ENCODE peak calls at places on chromosomes 1 and 21, in seven cellular contexts. N is cardiac muscle cell, S is psoas muscle, H is pancreas, D is Peyer's patch, L is tibial artery, K is fibroblast of lung. Y is an unnamed sample. For H3K36me3, the result is how much of the 10 kb centered on the place peaks cover.

GRCh38 chr1:92356956-92357355 is 58.1 kb downstream of the RPAP2 start:
- DNase-seq in S (no peak), H (no peak), L (no peak), D (no peak), N (peak), K (peak), Y (no peak)

GRCh38 chr1:101309334-101310221 is 72.8 kb downstream of the S1PR1 start:
- DNase-seq in H (peak), L (peak), D (peak), K (peak), S (peak), N (peak), Y (peak)

GRCh38 chr21:24223625-24224024 is 1383.7 kb downstream of the MRPL39 start:
- DNase-seq in D (no peak), L (no peak), S (no peak), H (no peak), N (no peak), K (peak), Y (no peak)

GRCh38 chr1:60547821-60548220 is 474.3 kb upstream of the C1orf87 start:
- DNase-seq in S (no peak), D (no peak), H (no peak), K (no peak), N (no peak), L (no peak), Y (no peak)

GRCh38 chr1:109140384-109140783 is 26.5 kb downstream of the ELAPOR1 start:
- DNase-seq in K (no peak), D (no peak), L (no peak), N (no peak), H (no peak), S (no peak), Y (no peak)

GRCh38 chr1:26696645-26697440 is 1.0 kb downstream of the ARID1A start:
- DNase-seq in N (no peak), D (peak), H (peak), L (peak), S (peak), K (no peak), Y (peak)

GRCh38 chr1:235883261-235883927 is 16.7 kb upstream of the LYST start:
- DNase-seq in D (peak), S (peak), L (peak), H (peak), K (peak), N (peak), Y (peak)

GRCh38 chr1:22969224-22969829 is 3.3 kb downstream of the LACTBL1 start:
- DNase-seq in N (peak), K (peak), H (peak), L (no peak), D (no peak), S (no peak), Y (no peak)

GRCh38 chr1:181541458-181541857 is 58.1 kb downstream of the CACNA1E start:
- DNase-seq in N (no peak), K (no peak), L (no peak), S (no peak), H (no peak), D (no peak), Y (no peak)

GRCh38 chr1:224168859-224169380 is 14.1 kb upstream of the DEGS1 start:
- DNase-seq in L (no peak), K (peak), D (no peak), S (no peak), H (peak), N (peak), Y (peak)

GRCh38 chr1:20324704-20325406 is 34.2 kb downstream of the VWA5B1 start:
- DNase-seq in D (no peak), N (no peak), H (no peak), S (no peak), K (no peak), L (no peak), Y (no peak)

GRCh38 chr1:248858096-248858890 is 592 bp downstream of the ZNF692 start:
- DNase-seq in D (peak), L (peak), H (peak), S (peak), N (peak), K (peak), Y (peak)

GRCh38 chr1:103516283-103516682 is 9.2 kb upstream of the RNPC3 start:
- DNase-seq in D (no peak), H (no peak), K (no peak), L (no peak), N (no peak), S (no peak), Y (no peak)

GRCh38 chr1:74767490-74767889 is 34.5 kb downstream of the TYW3 start:
- DNase-seq in N (peak), K (peak), L (no peak), S (no peak), D (no peak), H (no peak), Y (no peak)

GRCh38 chr1:240585975-240586374 is 26.0 kb downstream of the GREM2 start:
- DNase-seq in N (no peak), H (no peak), S (no peak), L (no peak), K (no peak), D (no peak), Y (no peak)

GRCh38 chr21:44866780-44867179 is 6.7 kb downstream of the PTTG1IP start:
- DNase-seq in D (peak), L (no peak), N (peak), K (peak), S (no peak), H (no peak), Y (no peak)

GRCh38 chr1:109218516-109218915 is 4.8 kb downstream of the SARS1 start:
- DNase-seq in S (no peak), H (no peak), K (no peak), L (no peak), D (peak), N (peak), Y (no peak)

GRCh38 chr1:70961374-70961773 is 86.2 kb downstream of the PTGER3 start:
- DNase-seq in N (no peak), S (no peak), H (no peak), D (no peak), L (no peak), K (no peak), Y (no peak)

GRCh38 chr21:30839304-30839703 is 9.7 kb upstream of the KRTAP7-1 start:
- DNase-seq in N (peak), S (no peak), L (no peak), H (no peak), K (no peak), D (no peak), Y (no peak)

GRCh38 chr1:184242507-184242943 is 144.3 kb upstream of the C1orf21 start:
- DNase-seq in L (no peak), N (peak), K (peak), S (no peak), D (no peak), H (no peak), Y (no peak)

GRCh38 chr1:173362543-173362942 is 114.6 kb upstream of the PRDX6 start:
- DNase-seq in L (no peak), K (no peak), H (no peak), D (no peak), S (no peak), N (no peak), Y (no peak)

GRCh38 chr21:32329331-32329730 is 30.7 kb downstream of the MRAP start:
- DNase-seq in N (peak), S (peak), L (peak), D (no peak), K (peak), H (no peak), Y (no peak)

GRCh38 chr1:217660353-217661062 is 29.4 kb downstream of the SPATA17 start:
- DNase-seq in L (no peak), D (no peak), K (peak), N (peak), S (no peak), H (no peak), Y (no peak)

GRCh38 chr1:155196893-155197638 is 10.6 kb downstream of the THBS3 start:
- DNase-seq in D (no peak), N (no peak), H (peak), S (peak), K (no peak), L (peak), Y (no peak)

GRCh38 chr21:31108969-31109368 is 70.7 kb upstream of the KRTAP19-8 start:
- DNase-seq in H (no peak), L (no peak), S (no peak), D (no peak), K (peak), N (peak), Y (no peak)

GRCh38 chr1:116230712-116231111 is 119.5 kb downstream of the MAB21L3 start:
- DNase-seq in L (no peak), N (no peak), S (no peak), D (no peak), H (no peak), K (no peak), Y (no peak)

GRCh38 chr1:228302086-228302485 is 94.2 kb downstream of the OBSCN start:
- DNase-seq in S (no peak), H (no peak), D (no peak), L (no peak), K (no peak), N (no peak), Y (no peak)

GRCh38 chr1:175383239-175383638 is 190.7 kb upstream of the KIAA0040 start:
- DNase-seq in N (no peak), L (no peak), D (no peak), H (no peak), K (no peak), S (no peak), Y (no peak)

GRCh38 chr1:20248954-20249612 is 41.6 kb upstream of the VWA5B1 start:
- DNase-seq in H (no peak), S (no peak), N (no peak), D (no peak), K (no peak), L (no peak), Y (peak)

GRCh38 chr21:33289199-33289819 is 23.1 kb downstream of the IL10RB start:
- DNase-seq in H (no peak), N (peak), D (no peak), L (no peak), K (no peak), S (no peak), Y (no peak)

GRCh38 chr1:211589782-211590721 is 11.1 kb upstream of the SLC30A1 start:
- DNase-seq in N (peak), H (peak), L (peak), K (peak), D (no peak), S (peak), Y (no peak)

GRCh38 chr21:17726047-17726446 is 93.1 kb downstream of the C21orf91 start:
- DNase-seq in L (no peak), N (no peak), S (no peak), D (no peak), H (no peak), K (no peak), Y (no peak)

GRCh38 chr1:160083968-160084770 is 2.8 kb downstream of the KCNJ9 start:
- DNase-seq in S (peak), L (no peak), H (peak), N (peak), D (peak), K (peak), Y (peak)

GRCh38 chr1:94248956-94249688 is 11.7 kb upstream of the ARHGAP29 start:
- DNase-seq in H (no peak), K (no peak), S (no peak), N (no peak), D (no peak), L (no peak), Y (no peak)

GRCh38 chr1:94245747-94246438 is 8.5 kb upstream of the ARHGAP29 start:
- DNase-seq in S (no peak), L (no peak), D (no peak), N (peak), K (no peak), H (no peak), Y (no peak)

GRCh38 chr1:94247146-94248094 is 10.0 kb upstream of the ARHGAP29 start:
- DNase-seq in L (peak), D (peak), N (peak), H (peak), S (peak), K (peak), Y (peak)

GRCh38 chr1:94244816-94245215 is 7.4 kb upstream of the ARHGAP29 start:
- DNase-seq in L (no peak), S (no peak), H (no peak), N (no peak), K (no peak), D (no peak), Y (no peak)

GRCh38 chr1:94246692-94247145 is 9.3 kb upstream of the ARHGAP29 start:
- DNase-seq in D (no peak), N (peak), H (no peak), S (no peak), L (no peak), K (no peak), Y (no peak)
- H3K4me3 ChIP-seq in D (peak), N (peak), H (peak), S (peak), L (peak), K (peak), Y (no peak)

DNA sequence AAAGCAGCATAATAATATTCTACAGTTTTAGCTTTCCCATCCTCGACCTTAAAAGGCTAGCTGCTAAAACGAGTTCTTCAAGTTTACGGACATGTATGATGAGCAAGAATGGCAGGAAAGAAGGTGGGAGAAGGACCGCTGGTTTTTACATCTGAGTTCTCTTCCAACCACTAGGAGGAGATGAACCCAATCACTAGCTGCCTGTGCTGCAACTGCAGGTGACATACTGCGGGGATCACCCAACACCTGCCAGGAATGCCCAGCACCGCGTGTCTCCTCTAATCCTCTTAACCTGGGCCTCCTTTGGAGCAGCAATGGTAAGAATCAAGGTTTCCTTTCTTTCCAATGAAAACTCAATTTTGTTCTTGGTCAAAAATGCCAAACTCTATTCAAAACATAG is 23.5 kb downstream of the TOR3A start:
- DNase-seq in H (no peak), L (no peak), S (no peak), D (no peak), N (no peak), K (no peak), Y (no peak)
- TF ChIP-seq CTCF in H (peak), L (no peak), S (no peak), D (no peak), N (peak), K (peak), Y (peak)

GRCh38 chr1:28197682-28198415 is 21.4 kb upstream of the PTAFR start:
- DNase-seq in N (no peak), S (no peak), K (no peak), D (no peak), H (no peak), L (no peak), Y (no peak)
- H3K36me3 ChIP-seq in N (under half), S (half or more), K (under half), D (under half), H (under half), L (half or more), Y (under half)

GRCh38 chr1:36160388-36160948 is 4.5 kb downstream of the MAP7D1 start:
- DNase-seq in S (no peak), N (no peak), K (no peak), L (no peak), D (no peak), H (no peak), Y (no peak)

GRCh38 chr1:36162680-36163079 is 6.7 kb downstream of the MAP7D1 start:
- DNase-seq in H (no peak), S (no peak), D (no peak), K (no peak), N (no peak), L (no peak), Y (no peak)

GRCh38 chr1:36163426-36163825 is 7.5 kb downstream of the MAP7D1 start:
- DNase-seq in D (no peak), N (no peak), S (no peak), L (no peak), K (no peak), H (no peak), Y (no peak)

GRCh38 chr1:36160949-36161485 is 5.1 kb downstream of the MAP7D1 start:
- DNase-seq in S (peak), N (peak), H (no peak), L (peak), D (no peak), K (peak), Y (peak)

DNA sequence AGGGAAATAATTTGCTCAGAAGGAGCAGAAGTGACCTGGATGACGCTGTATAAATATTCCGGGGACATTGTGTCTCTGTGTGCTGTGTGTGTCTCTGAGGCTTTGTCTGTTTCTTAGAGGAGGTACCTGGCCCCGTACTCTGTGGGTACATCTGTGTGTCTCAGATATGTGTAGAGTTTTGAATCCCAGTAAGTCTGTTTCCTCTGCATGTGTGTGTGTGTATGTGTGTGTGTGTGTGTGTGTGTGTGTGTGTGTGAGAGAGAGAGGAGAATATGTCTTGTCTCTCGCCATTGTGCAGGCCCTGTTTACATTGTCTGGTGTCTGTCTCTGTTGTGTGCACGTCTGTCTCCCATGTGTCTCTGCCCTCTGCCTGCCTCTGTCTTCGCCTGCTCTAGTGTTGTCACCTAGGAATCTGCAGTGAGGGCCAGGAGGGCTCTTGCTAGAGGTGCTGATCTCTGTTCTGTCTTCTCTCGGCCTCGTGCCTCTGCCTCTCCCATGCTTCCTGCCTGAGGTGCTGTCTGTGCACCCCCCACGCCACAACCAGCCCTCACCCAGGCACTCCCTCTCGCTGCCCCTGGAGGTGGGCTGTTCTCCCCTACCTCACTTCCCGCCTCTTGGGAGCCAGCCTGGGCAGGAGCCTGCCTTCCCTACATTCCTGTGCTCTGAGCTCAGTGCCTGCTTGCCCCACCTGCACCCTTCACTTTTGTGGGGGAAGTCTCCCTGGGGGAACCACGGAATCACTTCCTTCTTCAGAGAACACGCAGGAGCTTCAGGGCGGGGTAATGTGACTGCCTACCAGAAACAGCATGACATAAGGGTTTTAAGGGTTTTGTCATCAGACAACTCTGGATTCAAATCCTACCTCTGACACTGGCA is 5.9 kb downstream of the MAP7D1 start:
- DNase-seq in H (no peak), L (peak), D (no peak), S (no peak), N (no peak), K (no peak), Y (peak)
- H3K4me3 ChIP-seq in H (peak), L (peak), D (peak), S (peak), N (peak), K (peak), Y (peak)